ENCODE peak calls at places on chromosome 1, in four cellular contexts. A is central memory CD4-positive, alpha-beta T cell; E is GM23248; J is hepatocyte. W is an unnamed sample.

GRCh38 chr1:180188103-180188506 is 33.4 kb downstream of the QSOX1 start:
- DNase-seq in A (no peak), E (peak; percentile 64), J (peak; percentile 83), W (peak; percentile 57)

GRCh38 chr1:164504699-164505098 is 54.3 kb upstream of the PBX1 start:
- DNase-seq in A (no peak), E (peak; percentile 63), J (no peak), W (no peak)

GRCh38 chr1:179826626-179827280 is 50.9 kb downstream of the TOR1AIP2 start:
- DNase-seq in A (no peak), E (no peak), J (no peak), W (no peak)

GRCh38 chr1:202105571-202106339 is 17.0 kb upstream of the GPR37L1 start:
- DNase-seq in A (no peak), E (peak; percentile 81), J (peak; percentile 87), W (peak; percentile 65)

GRCh38 chr1:234659538-234659937 is 49.6 kb upstream of the IRF2BP2 start:
- DNase-seq in A (no peak), E (peak; percentile 94), J (peak; percentile 82), W (no peak)

GRCh38 chr1:3630914-3631313 is 6.1 kb downstream of the TPRG1L start:
- DNase-seq in A (no peak), E (no peak), J (no peak), W (no peak)

GRCh38 chr1:31627930-31628421 is 10.5 kb downstream of the HCRTR1 start:
- DNase-seq in A (no peak), E (peak; percentile 25), J (no peak), W (peak; percentile 97)

GRCh38 chr1:235648954-235649721 is 446 bp downstream of the GNG4 start:
- DNase-seq in A (peak; percentile 59), E (peak; percentile 87), J (peak; percentile 88), W (peak; percentile 43)

GRCh38 chr1:81298321-81298720 is 502.4 kb upstream of the ADGRL2 start:
- DNase-seq in A (no peak), E (no peak), J (no peak), W (no peak)

W was measured in DMS79 treated with DMSO at 0.1 percent for 48 hours.